ENCODE peak calls at places on chromosomes 5 and 9, in eight cellular contexts. Y, L, H, J, B, X, F and G are unnamed samples.

GRCh38 chr9:81885586-81885985 is 42.6 kb upstream of the SPATA31D4 start:
- DNase-seq in Y (no peak), L (no peak), H (no peak), J (no peak), B (no peak), X (no peak), F (no peak), G (no peak)

GRCh38 chr5:104412649-104413240 is 850.2 kb upstream of the NUDT12 start:
- DNase-seq in Y (peak), L (no peak), H (no peak), J (no peak), B (peak), X (peak), F (no peak), G (no peak)

GRCh38 chr5:167945542-167946384 is 345.7 kb upstream of the WWC1 start:
- DNase-seq in Y (no peak), L (no peak), H (peak), J (no peak), B (peak), X (peak), F (peak), G (no peak)

GRCh38 chr5:6899215-6899614 is 186.0 kb downstream of the TENT4A start:
- DNase-seq in Y (no peak), L (peak), H (no peak), J (no peak), B (no peak), X (no peak), F (no peak), G (no peak)

GRCh38 chr9:92404437-92404836 is at the start of gene OGN:
- DNase-seq in Y (no peak), L (no peak), H (no peak), J (no peak), B (peak), X (peak), F (no peak), G (no peak)

GRCh38 chr5:134138416-134139376 is 24.2 kb downstream of the TCF7 start:
- DNase-seq in Y (no peak), L (no peak), H (no peak), J (peak), B (peak), X (peak), F (peak), G (no peak)

GRCh38 chr9:115862021-115862420 is 291.6 kb upstream of the PAPPA start:
- DNase-seq in Y (no peak), L (no peak), H (no peak), J (no peak), B (no peak), X (no peak), F (no peak), G (no peak)

GRCh38 chr9:7123743-7124142 is 366.0 kb downstream of the KDM4C start:
- DNase-seq in Y (peak), L (peak), H (no peak), J (no peak), B (no peak), X (peak), F (no peak), G (no peak)

GRCh38 chr9:94600715-94601114 is 7.1 kb upstream of the FBP2 start:
- DNase-seq in Y (no peak), L (no peak), H (no peak), J (no peak), B (no peak), X (no peak), F (no peak), G (no peak)

GRCh38 chr9:107621436-107621835 is 131.9 kb upstream of the KLF4 start:
- DNase-seq in Y (no peak), L (no peak), H (no peak), J (no peak), B (no peak), X (no peak), F (no peak), G (no peak)

GRCh38 chr5:16740476-16740875 is 123.7 kb upstream of the RETREG1 start:
- DNase-seq in Y (no peak), L (no peak), H (no peak), J (no peak), B (no peak), X (no peak), F (no peak), G (no peak)

GRCh38 chr5:160175438-160176218 is 53.7 kb upstream of the FABP6 start:
- DNase-seq in Y (no peak), L (peak), H (no peak), J (no peak), B (peak), X (peak), F (no peak), G (no peak)

DNA sequence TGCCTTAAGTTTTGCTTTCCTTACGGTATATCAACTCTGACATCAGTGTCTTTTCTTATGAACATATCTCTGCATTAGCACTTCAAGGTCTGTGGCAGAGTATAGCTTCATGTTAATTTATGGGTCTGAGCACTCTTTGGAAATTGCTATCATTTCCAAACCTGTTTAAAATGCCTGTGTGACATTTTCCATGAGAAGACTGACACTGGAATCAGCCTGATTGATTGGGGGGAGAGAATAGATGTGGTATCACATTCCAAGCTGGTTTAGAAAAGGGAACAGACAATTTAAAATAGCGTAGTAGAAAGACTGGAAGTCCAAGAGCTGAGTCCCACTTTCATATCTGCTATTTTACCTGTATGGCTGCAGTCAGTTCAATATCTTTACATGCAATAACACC is 272.1 kb upstream of the CDH10 start:
- DNase-seq in Y (no peak), L (no peak), H (no peak), J (no peak), B (no peak), X (no peak), F (no peak), G (no peak)
- TF ChIP-seq CTCF in Y (no peak), L (no peak), H (no peak), J (no peak), B (no peak), X (no peak), F (no peak), G (no peak)

GRCh38 chr9:135582966-135583685 is 21.6 kb downstream of the PAEP start:
- DNase-seq in Y (no peak), L (no peak), H (no peak), J (no peak), B (no peak), X (no peak), F (peak), G (no peak)

GRCh38 chr9:135586601-135587109 is 25.1 kb downstream of the PAEP start:
- DNase-seq in Y (no peak), L (no peak), H (no peak), J (no peak), B (no peak), X (no peak), F (no peak), G (no peak)

GRCh38 chr9:135584371-135584770 is 22.8 kb downstream of the PAEP start:
- DNase-seq in Y (no peak), L (no peak), H (no peak), J (no peak), B (no peak), X (no peak), F (peak), G (no peak)

GRCh38 chr9:135583686-135584011 is 22.1 kb downstream of the PAEP start:
- DNase-seq in Y (no peak), L (no peak), H (no peak), J (no peak), B (no peak), X (no peak), F (peak), G (no peak)

GRCh38 chr9:135584934-135585333 is 23.4 kb downstream of the PAEP start:
- DNase-seq in Y (no peak), L (no peak), H (no peak), J (no peak), B (no peak), X (no peak), F (no peak), G (no peak)
- TF ChIP-seq CTCF in Y (no peak), L (no peak), H (no peak), J (no peak), B (no peak), X (no peak), F (no peak), G (no peak)

DNA sequence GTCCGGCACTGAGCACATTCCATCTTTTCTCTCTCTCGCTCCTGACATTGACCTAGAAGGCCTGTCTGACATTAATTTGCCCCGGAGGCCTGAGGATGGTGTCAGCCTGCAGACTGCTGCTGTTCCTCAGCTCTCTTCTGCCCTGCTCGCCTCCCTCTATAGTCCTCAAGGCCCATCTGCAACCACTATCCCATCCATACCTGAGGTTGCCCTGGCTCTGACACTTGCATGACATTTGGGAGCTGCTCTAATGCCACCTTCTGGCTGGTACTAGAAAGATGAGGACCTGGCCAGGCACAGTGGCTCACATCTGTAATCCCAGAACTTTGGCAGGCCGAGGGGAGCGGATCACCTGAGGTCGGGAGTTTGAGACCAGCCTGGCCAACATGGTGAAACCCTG is 38.6 kb upstream of the GGTA1 start:
- DNase-seq in Y (peak), L (no peak), H (no peak), J (no peak), B (no peak), X (no peak), F (no peak), G (no peak)
- TF ChIP-seq CTCF in Y (peak), L (peak), H (no peak), J (no peak), B (no peak), X (no peak), F (peak), G (no peak)

DNA sequence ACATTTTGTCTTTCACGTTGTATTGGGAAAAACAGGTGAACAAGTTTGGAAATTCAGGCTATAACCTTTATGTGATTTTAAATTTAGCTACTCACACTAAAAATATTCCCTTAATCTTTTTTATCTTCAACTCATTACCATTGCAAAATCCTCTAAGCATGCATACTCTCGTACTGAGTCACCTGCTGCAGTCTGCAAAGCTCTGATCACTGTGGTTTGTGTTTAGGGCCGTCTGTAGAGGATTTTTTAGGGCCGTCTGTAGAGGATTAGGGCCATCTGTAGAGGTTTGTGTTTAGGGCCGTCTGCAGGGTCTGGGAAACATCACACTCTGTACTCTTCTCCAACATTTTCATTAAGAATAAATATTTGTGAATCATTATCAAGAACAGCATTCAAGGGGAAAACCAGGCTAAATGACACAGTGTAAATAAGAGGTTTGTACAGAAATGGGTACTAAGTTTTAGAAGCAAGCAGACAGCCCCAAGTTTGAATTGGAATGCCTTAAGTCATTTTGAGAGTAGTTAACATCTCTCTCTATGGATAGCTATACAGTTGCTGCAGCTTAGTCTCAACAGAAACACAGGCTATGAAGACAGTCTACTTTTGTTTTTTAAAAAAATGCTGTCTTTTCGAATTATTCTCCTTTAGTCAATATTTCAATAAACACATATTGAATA is 155.0 kb upstream of the TSLP start:
- DNase-seq in Y (no peak), L (no peak), H (peak), J (no peak), B (peak), X (peak), F (no peak), G (peak)
- TF ChIP-seq CTCF in Y (no peak), L (no peak), H (no peak), J (no peak), B (no peak), X (no peak), F (no peak), G (no peak)

GRCh38 chr5:53321073-53321472 is 159.4 kb upstream of the FST start:
- DNase-seq in Y (no peak), L (no peak), H (no peak), J (no peak), B (no peak), X (peak), F (no peak), G (no peak)

GRCh38 chr5:53319306-53319705 is 161.1 kb upstream of the FST start:
- DNase-seq in Y (no peak), L (no peak), H (no peak), J (no peak), B (no peak), X (no peak), F (peak), G (no peak)

GRCh38 chr5:53322257-53322656 is 158.2 kb upstream of the FST start:
- DNase-seq in Y (no peak), L (no peak), H (no peak), J (no peak), B (peak), X (peak), F (no peak), G (no peak)

GRCh38 chr5:53321721-53322120 is 158.7 kb upstream of the FST start:
- DNase-seq in Y (no peak), L (no peak), H (no peak), J (no peak), B (no peak), X (no peak), F (no peak), G (no peak)

GRCh38 chr5:53318303-53318702 is 162.1 kb upstream of the FST start:
- DNase-seq in Y (no peak), L (no peak), H (no peak), J (no peak), B (no peak), X (no peak), F (no peak), G (no peak)
- TF ChIP-seq CTCF in Y (peak), L (peak), H (peak), J (no peak), B (no peak), X (no peak), F (peak), G (no peak)